ENCODE peak calls at places on chromosomes 2 and 18, in seven cellular contexts. One of them, this sample, is unnamed.

GRCh38 chr2:124145982-124146381 is 120.9 kb downstream of the CNTNAP5 start:
- DNase-seq in ovary: no peak
- DNase-seq in stimulated activated CD4-positive, alpha-beta T cell treated with anti-CD3 and anti-CD28 coated beads, Interleukin-2, amount 100 ng/mL, for 48 hours: no peak
- DNase-seq in NB4: no peak
- DNase-seq in fibroblast of villous mesenchyme: no peak
- DNase-seq in HEK293T: no peak
- DNase-seq in mucosa of gallbladder: no peak
- DNase-seq in this sample: no peak

GRCh38 chr2:128754246-128754724 is 435.6 kb upstream of the HS6ST1 start:
- DNase-seq in mucosa of gallbladder: peak
- DNase-seq in HEK293T: no peak
- DNase-seq in NB4: peak
- DNase-seq in stimulated activated CD4-positive, alpha-beta T cell treated with anti-CD3 and anti-CD28 coated beads, Interleukin-2, amount 100 ng/mL, for 48 hours: no peak
- DNase-seq in fibroblast of villous mesenchyme: peak
- DNase-seq in ovary: peak
- DNase-seq in this sample: no peak

GRCh38 chr2:135799738-135800137 is 37.2 kb downstream of the LCT start:
- DNase-seq in ovary: no peak
- DNase-seq in stimulated activated CD4-positive, alpha-beta T cell treated with anti-CD3 and anti-CD28 coated beads, Interleukin-2, amount 100 ng/mL, for 48 hours: no peak
- DNase-seq in fibroblast of villous mesenchyme: no peak
- DNase-seq in mucosa of gallbladder: no peak
- DNase-seq in HEK293T: no peak
- DNase-seq in NB4: no peak
- DNase-seq in this sample: no peak

GRCh38 chr18:51437280-51438271 is 240.1 kb upstream of the MEX3C start:
- DNase-seq in HEK293T: no peak
- DNase-seq in mucosa of gallbladder: peak
- DNase-seq in fibroblast of villous mesenchyme: no peak
- DNase-seq in NB4: no peak
- DNase-seq in stimulated activated CD4-positive, alpha-beta T cell treated with anti-CD3 and anti-CD28 coated beads, Interleukin-2, amount 100 ng/mL, for 48 hours: no peak
- DNase-seq in ovary: no peak
- DNase-seq in this sample: no peak

GRCh38 chr18:36419913-36420531 is 122.5 kb downstream of the FHOD3 start:
- DNase-seq in NB4: peak
- DNase-seq in stimulated activated CD4-positive, alpha-beta T cell treated with anti-CD3 and anti-CD28 coated beads, Interleukin-2, amount 100 ng/mL, for 48 hours: no peak
- DNase-seq in ovary: no peak
- DNase-seq in HEK293T: no peak
- DNase-seq in mucosa of gallbladder: no peak
- DNase-seq in fibroblast of villous mesenchyme: no peak
- DNase-seq in this sample: no peak

GRCh38 chr2:37378411-37378810 is 34.0 kb downstream of the QPCT start:
- DNase-seq in NB4: no peak
- DNase-seq in stimulated activated CD4-positive, alpha-beta T cell treated with anti-CD3 and anti-CD28 coated beads, Interleukin-2, amount 100 ng/mL, for 48 hours: no peak
- DNase-seq in fibroblast of villous mesenchyme: peak
- DNase-seq in HEK293T: no peak
- DNase-seq in mucosa of gallbladder: no peak
- DNase-seq in ovary: no peak
- DNase-seq in this sample: no peak

GRCh38 chr2:45072064-45072861 is 63.0 kb upstream of the SIX2 start:
- DNase-seq in ovary: no peak
- DNase-seq in NB4: no peak
- DNase-seq in fibroblast of villous mesenchyme: no peak
- DNase-seq in mucosa of gallbladder: no peak
- DNase-seq in HEK293T: no peak
- DNase-seq in stimulated activated CD4-positive, alpha-beta T cell treated with anti-CD3 and anti-CD28 coated beads, Interleukin-2, amount 100 ng/mL, for 48 hours: no peak
- DNase-seq in this sample: no peak

GRCh38 chr2:191486584-191487320 is 191.2 kb upstream of the NABP1 start:
- DNase-seq in NB4: peak
- DNase-seq in stimulated activated CD4-positive, alpha-beta T cell treated with anti-CD3 and anti-CD28 coated beads, Interleukin-2, amount 100 ng/mL, for 48 hours: peak
- DNase-seq in HEK293T: peak
- DNase-seq in ovary: no peak
- DNase-seq in mucosa of gallbladder: no peak
- DNase-seq in fibroblast of villous mesenchyme: peak
- DNase-seq in this sample: no peak

GRCh38 chr18:23689616-23690504 is 607 bp downstream of the LAMA3 start:
- DNase-seq in ovary: peak
- DNase-seq in stimulated activated CD4-positive, alpha-beta T cell treated with anti-CD3 and anti-CD28 coated beads, Interleukin-2, amount 100 ng/mL, for 48 hours: no peak
- DNase-seq in mucosa of gallbladder: no peak
- DNase-seq in NB4: no peak
- DNase-seq in HEK293T: peak
- DNase-seq in fibroblast of villous mesenchyme: no peak
- DNase-seq in this sample: no peak

GRCh38 chr2:212228651-212229253 is 309.9 kb downstream of the ERBB4 start:
- DNase-seq in fibroblast of villous mesenchyme: no peak
- DNase-seq in HEK293T: no peak
- DNase-seq in ovary: no peak
- DNase-seq in mucosa of gallbladder: no peak
- DNase-seq in stimulated activated CD4-positive, alpha-beta T cell treated with anti-CD3 and anti-CD28 coated beads, Interleukin-2, amount 100 ng/mL, for 48 hours: no peak
- DNase-seq in NB4: no peak
- DNase-seq in this sample: no peak

GRCh38 chr18:76460482-76460881 is 34.6 kb downstream of the ZNF516 start:
- DNase-seq in stimulated activated CD4-positive, alpha-beta T cell treated with anti-CD3 and anti-CD28 coated beads, Interleukin-2, amount 100 ng/mL, for 48 hours: no peak
- DNase-seq in NB4: no peak
- DNase-seq in mucosa of gallbladder: peak
- DNase-seq in fibroblast of villous mesenchyme: peak
- DNase-seq in HEK293T: no peak
- DNase-seq in ovary: no peak
- DNase-seq in this sample: no peak

GRCh38 chr2:168079236-168079635 is 168.2 kb downstream of the STK39 start:
- DNase-seq in NB4: no peak
- DNase-seq in mucosa of gallbladder: no peak
- DNase-seq in ovary: no peak
- DNase-seq in HEK293T: no peak
- DNase-seq in fibroblast of villous mesenchyme: no peak
- DNase-seq in stimulated activated CD4-positive, alpha-beta T cell treated with anti-CD3 and anti-CD28 coated beads, Interleukin-2, amount 100 ng/mL, for 48 hours: no peak
- DNase-seq in this sample: no peak

GRCh38 chr2:190023860-190024259 is 38.7 kb downstream of the MSTN start:
- DNase-seq in mucosa of gallbladder: no peak
- DNase-seq in stimulated activated CD4-positive, alpha-beta T cell treated with anti-CD3 and anti-CD28 coated beads, Interleukin-2, amount 100 ng/mL, for 48 hours: no peak
- DNase-seq in fibroblast of villous mesenchyme: peak
- DNase-seq in ovary: no peak
- DNase-seq in HEK293T: peak
- DNase-seq in NB4: peak
- DNase-seq in this sample: peak

This sample was measured in iPS DF 6.9.